ENCODE peak calls at places on chromosomes 1 and 21, in five cellular contexts. One of them, this sample, is unnamed. For H3K27me3 and H3K4me1, the result is how much of the 10 kb centered on the place peaks cover.

GRCh38 chr1:234918216-234918841 is 210.3 kb downstream of the TOMM20 start:
- DNase-seq in lower lobe of right lung: no peak
- DNase-seq in CD4-positive, CD25-positive, alpha-beta regulatory T cell: no peak
- DNase-seq in HCT116: no peak
- DNase-seq in prostate gland: peak
- DNase-seq in this sample: no peak

GRCh38 chr1:220881918-220882891 is 3.0 kb downstream of the HLX start:
- DNase-seq in CD4-positive, CD25-positive, alpha-beta regulatory T cell: no peak
- DNase-seq in lower lobe of right lung: no peak
- DNase-seq in HCT116: no peak
- DNase-seq in prostate gland: no peak
- DNase-seq in this sample: no peak

GRCh38 chr1:31771891-31772668 is 7.9 kb upstream of the ADGRB2 start:
- DNase-seq in HCT116: no peak
- DNase-seq in prostate gland: no peak
- DNase-seq in lower lobe of right lung: no peak
- DNase-seq in CD4-positive, CD25-positive, alpha-beta regulatory T cell: peak
- DNase-seq in this sample: no peak

GRCh38 chr1:186620951-186621350 is 59.3 kb downstream of the PTGS2 start:
- DNase-seq in prostate gland: no peak
- DNase-seq in lower lobe of right lung: no peak
- DNase-seq in CD4-positive, CD25-positive, alpha-beta regulatory T cell: no peak
- DNase-seq in HCT116: no peak
- DNase-seq in this sample: no peak

GRCh38 chr1:246145900-246146299 is 361.2 kb downstream of the SMYD3 start:
- DNase-seq in HCT116: no peak
- DNase-seq in lower lobe of right lung: no peak
- DNase-seq in prostate gland: no peak
- DNase-seq in CD4-positive, CD25-positive, alpha-beta regulatory T cell: no peak
- DNase-seq in this sample: no peak

GRCh38 chr1:42736571-42737200 is 3.4 kb downstream of the CLDN19 start:
- DNase-seq in HCT116: no peak
- DNase-seq in prostate gland: no peak
- DNase-seq in lower lobe of right lung: no peak
- DNase-seq in CD4-positive, CD25-positive, alpha-beta regulatory T cell: no peak
- DNase-seq in this sample: no peak

GRCh38 chr21:19981938-19982337 is 1016.3 kb upstream of the NCAM2 start:
- DNase-seq in prostate gland: no peak
- DNase-seq in CD4-positive, CD25-positive, alpha-beta regulatory T cell: no peak
- DNase-seq in lower lobe of right lung: no peak
- DNase-seq in HCT116: no peak
- DNase-seq in this sample: no peak

GRCh38 chr1:14095001-14095400 is 395.0 kb downstream of the PRDM2 start:
- DNase-seq in CD4-positive, CD25-positive, alpha-beta regulatory T cell: no peak
- DNase-seq in HCT116: peak
- DNase-seq in prostate gland: no peak
- DNase-seq in lower lobe of right lung: no peak
- DNase-seq in this sample: peak

GRCh38 chr1:31822766-31823165 is 6.9 kb upstream of the SPOCD1 start:
- DNase-seq in lower lobe of right lung: no peak
- DNase-seq in HCT116: no peak
- DNase-seq in prostate gland: no peak
- DNase-seq in CD4-positive, CD25-positive, alpha-beta regulatory T cell: no peak
- DNase-seq in this sample: no peak

GRCh38 chr1:1997561-1997960 is 6.0 kb downstream of the CFAP74 start:
- DNase-seq in lower lobe of right lung: no peak
- DNase-seq in HCT116: no peak
- DNase-seq in CD4-positive, CD25-positive, alpha-beta regulatory T cell: no peak
- DNase-seq in prostate gland: no peak
- DNase-seq in this sample: no peak

GRCh38 chr1:2003564-2004131 is at the start of gene CFAP74:
- DNase-seq in lower lobe of right lung: no peak
- DNase-seq in CD4-positive, CD25-positive, alpha-beta regulatory T cell: no peak
- DNase-seq in prostate gland: no peak
- DNase-seq in HCT116: peak
- DNase-seq in this sample: peak

GRCh38 chr1:2000432-2000831 is 3.2 kb downstream of the CFAP74 start:
- DNase-seq in HCT116: no peak
- DNase-seq in lower lobe of right lung: no peak
- DNase-seq in CD4-positive, CD25-positive, alpha-beta regulatory T cell: no peak
- DNase-seq in prostate gland: no peak
- DNase-seq in this sample: no peak

GRCh38 chr1:2001773-2002411 is 1.7 kb downstream of the CFAP74 start:
- DNase-seq in CD4-positive, CD25-positive, alpha-beta regulatory T cell: no peak
- DNase-seq in prostate gland: peak
- DNase-seq in HCT116: peak
- DNase-seq in lower lobe of right lung: peak
- DNase-seq in this sample: no peak

DNA sequence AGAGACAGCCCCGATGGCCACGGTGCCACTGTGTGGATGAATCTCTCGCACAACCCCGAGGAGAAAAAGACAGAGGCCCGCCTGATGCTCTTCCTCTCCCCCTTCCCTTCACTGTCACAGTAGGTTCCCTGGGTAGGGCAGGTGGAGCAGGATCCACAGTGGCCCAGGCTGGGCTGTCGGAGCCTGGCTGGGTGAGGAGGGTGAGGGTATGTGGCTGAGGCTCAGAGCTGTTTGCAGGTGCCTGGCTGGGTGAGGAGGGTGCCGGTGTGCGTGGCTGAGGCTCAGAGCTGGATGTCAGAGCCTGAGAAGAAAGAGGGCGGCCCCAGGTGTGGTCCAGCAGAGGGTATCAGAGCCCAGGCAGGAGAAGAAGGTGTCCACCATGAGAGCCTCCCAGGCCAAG is 2.7 kb downstream of the CFAP74 start:
- DNase-seq in HCT116: no peak
- DNase-seq in prostate gland: no peak
- DNase-seq in lower lobe of right lung: no peak
- DNase-seq in CD4-positive, CD25-positive, alpha-beta regulatory T cell: no peak
- DNase-seq in this sample: no peak
- H3K27me3 ChIP-seq in HCT116: under half
- H3K27me3 ChIP-seq in prostate gland: under half
- H3K27me3 ChIP-seq in lower lobe of right lung: under half
- H3K27me3 ChIP-seq in CD4-positive, CD25-positive, alpha-beta regulatory T cell: under half
- H3K27me3 ChIP-seq in this sample: under half

GRCh38 chr1:165834229-165834628 is 6.8 kb downstream of the UCK2 start:
- DNase-seq in HCT116: no peak
- DNase-seq in prostate gland: no peak
- DNase-seq in lower lobe of right lung: no peak
- DNase-seq in CD4-positive, CD25-positive, alpha-beta regulatory T cell: no peak
- DNase-seq in this sample: no peak
- H3K4me1 ChIP-seq in HCT116: under half
- H3K4me1 ChIP-seq in prostate gland: under half
- H3K4me1 ChIP-seq in lower lobe of right lung: under half
- H3K4me1 ChIP-seq in CD4-positive, CD25-positive, alpha-beta regulatory T cell: under half
- H3K4me1 ChIP-seq in this sample: under half

GRCh38 chr1:3431686-3432085 is 22.8 kb upstream of the ARHGEF16 start:
- DNase-seq in prostate gland: no peak
- DNase-seq in HCT116: no peak
- DNase-seq in CD4-positive, CD25-positive, alpha-beta regulatory T cell: no peak
- DNase-seq in lower lobe of right lung: no peak
- DNase-seq in this sample: no peak
- H3K27me3 ChIP-seq in prostate gland: under half
- H3K27me3 ChIP-seq in HCT116: under half
- H3K27me3 ChIP-seq in CD4-positive, CD25-positive, alpha-beta regulatory T cell: under half
- H3K27me3 ChIP-seq in lower lobe of right lung: under half
- H3K27me3 ChIP-seq in this sample: under half

DNA sequence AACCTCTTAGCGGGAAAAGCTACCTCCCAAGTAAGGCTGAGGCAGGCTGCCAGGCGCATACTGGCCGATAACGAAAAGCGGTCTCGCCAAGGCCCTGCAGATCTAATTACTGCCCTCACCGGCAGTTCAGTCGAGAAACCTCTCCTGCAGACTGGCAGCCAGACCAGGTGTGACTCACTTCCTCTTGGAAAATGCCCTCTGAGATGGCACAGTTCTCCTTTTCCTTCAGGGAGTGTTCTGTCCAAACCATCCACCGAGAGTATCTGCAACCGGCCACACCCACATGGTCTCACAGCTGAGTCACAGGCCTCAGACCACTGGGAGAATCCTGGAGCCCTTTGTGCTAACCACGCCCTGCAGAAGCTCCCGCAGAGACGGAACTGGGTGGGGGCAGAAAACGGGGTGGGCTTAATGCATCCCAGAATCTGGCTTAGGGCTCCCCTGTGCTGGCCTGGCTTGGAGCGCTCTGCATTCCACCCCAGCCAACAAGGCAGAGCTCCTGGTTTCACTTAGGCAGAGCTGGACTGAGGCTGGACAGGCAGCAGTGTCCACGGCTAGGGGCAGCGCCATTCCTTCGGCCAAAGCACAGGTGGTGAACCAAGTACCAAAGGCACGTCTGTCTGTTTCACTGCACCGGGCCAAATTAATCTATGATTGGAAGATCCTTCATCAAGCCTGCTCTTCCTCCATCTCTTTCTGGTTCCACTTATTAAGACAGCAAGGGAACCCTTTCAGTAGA is 1.1 kb downstream of the S100A10 start:
- DNase-seq in prostate gland: peak
- DNase-seq in CD4-positive, CD25-positive, alpha-beta regulatory T cell: peak
- DNase-seq in HCT116: peak
- DNase-seq in lower lobe of right lung: peak
- DNase-seq in this sample: no peak
- H3K4me1 ChIP-seq in prostate gland: under half
- H3K4me1 ChIP-seq in CD4-positive, CD25-positive, alpha-beta regulatory T cell: half or more
- H3K4me1 ChIP-seq in HCT116: half or more
- H3K4me1 ChIP-seq in lower lobe of right lung: half or more
- H3K4me1 ChIP-seq in this sample: under half

GRCh38 chr1:17306407-17306806 is 1.6 kb upstream of the PADI4 start:
- DNase-seq in lower lobe of right lung: no peak
- DNase-seq in HCT116: no peak
- DNase-seq in prostate gland: no peak
- DNase-seq in CD4-positive, CD25-positive, alpha-beta regulatory T cell: no peak
- DNase-seq in this sample: no peak
- H3K27me3 ChIP-seq in lower lobe of right lung: under half
- H3K27me3 ChIP-seq in HCT116: under half
- H3K27me3 ChIP-seq in prostate gland: under half
- H3K27me3 ChIP-seq in CD4-positive, CD25-positive, alpha-beta regulatory T cell: under half
- H3K27me3 ChIP-seq in this sample: under half

This sample was measured in iPS DF 6.9.